ENCODE peak calls at places on chromosome X, in four cellular contexts. A is AG09309, R is uterus, W is astrocyte. Y is an unnamed sample.

GRCh38 chrX:65871671-65872311 is 168.1 kb downstream of the VSIG4 start:
- DNase-seq in A (no peak), R (no peak), W (no peak), Y (peak)

GRCh38 chrX:307261-308111 is 11.1 kb downstream of the GTPBP6 start:
- DNase-seq in R (no peak), A (no peak), W (no peak), Y (no peak)

GRCh38 chrX:1262369-1262768 is 6.2 kb upstream of the CSF2RA start:
- DNase-seq in R (no peak), A (no peak), W (no peak), Y (no peak)

GRCh38 chrX:56745019-56745418 is 16.0 kb downstream of the NBDY start:
- DNase-seq in W (peak), A (peak), R (no peak), Y (peak)

GRCh38 chrX:135688137-135688536 is 25.3 kb upstream of the CT45A1 start:
- DNase-seq in A (no peak), W (no peak), R (no peak), Y (no peak)

GRCh38 chrX:10352536-10352935 is 195.8 kb downstream of the CLCN4 start:
- DNase-seq in R (no peak), A (no peak), W (no peak), Y (no peak)

GRCh38 chrX:56764153-56764974 is 35.3 kb downstream of the NBDY start:
- DNase-seq in A (peak), W (peak), R (peak), Y (peak)

GRCh38 chrX:68735266-68735665 is 87.8 kb downstream of the STARD8 start:
- DNase-seq in R (no peak), W (no peak), A (no peak), Y (no peak)

GRCh38 chrX:100216083-100216482 is 194.0 kb downstream of the PCDH19 start:
- DNase-seq in W (no peak), R (no peak), A (no peak), Y (no peak)

GRCh38 chrX:10833299-10834169 is 213.1 kb upstream of the MID1 start:
- DNase-seq in W (peak), A (no peak), R (peak), Y (peak)

GRCh38 chrX:146934256-146934655 is 119.7 kb upstream of the CXorf51A start:
- DNase-seq in R (no peak), W (no peak), A (no peak), Y (no peak)

GRCh38 chrX:131675596-131676194 is 131.8 kb downstream of the OR13H1 start:
- DNase-seq in R (no peak), A (no peak), W (no peak), Y (peak)

GRCh38 chrX:20433376-20433775 is 166.7 kb upstream of the RPS6KA3 start:
- DNase-seq in R (no peak), A (no peak), W (peak), Y (peak)

GRCh38 chrX:23389196-23389792 is 54.6 kb downstream of the PTCHD1 start:
- DNase-seq in R (no peak), A (no peak), W (no peak), Y (no peak)

GRCh38 chrX:1099146-1099770 is 113.2 kb downstream of the CRLF2 start:
- DNase-seq in R (no peak), A (no peak), W (no peak), Y (no peak)

GRCh38 chrX:46125139-46125538 is 420.1 kb downstream of the ZNF674 start:
- DNase-seq in W (no peak), R (no peak), A (no peak), Y (peak)

GRCh38 chrX:133185938-133186337 is 32.2 kb downstream of the TFDP3 start:
- DNase-seq in W (no peak), R (no peak), A (no peak), Y (no peak)

GRCh38 chrX:140503230-140503585 is 1.7 kb downstream of the SOX3 start:
- DNase-seq in W (no peak), A (no peak), R (no peak), Y (no peak)

GRCh38 chrX:119455264-119455663 is 13.0 kb upstream of the SLC25A5 start:
- DNase-seq in R (no peak), W (no peak), A (peak), Y (peak)

GRCh38 chrX:24023972-24024664 is 2.9 kb downstream of the KLHL15 start:
- DNase-seq in A (no peak), W (no peak), R (no peak), Y (peak)

GRCh38 chrX:40147399-40148188 is 49.8 kb upstream of the BCOR start:
- DNase-seq in R (no peak), W (no peak), A (no peak), Y (no peak)

GRCh38 chrX:16643160-16643559 is 6.8 kb upstream of the S100G start:
- DNase-seq in W (peak), R (no peak), A (peak), Y (peak)

GRCh38 chrX:28189011-28189410 is 207.8 kb upstream of the DCAF8L1 start:
- DNase-seq in W (peak), R (no peak), A (no peak), Y (peak)

GRCh38 chrX:107454302-107454701 is 4.8 kb downstream of the FRMPD3 start:
- DNase-seq in W (peak), A (no peak), R (no peak), Y (no peak)

DNA sequence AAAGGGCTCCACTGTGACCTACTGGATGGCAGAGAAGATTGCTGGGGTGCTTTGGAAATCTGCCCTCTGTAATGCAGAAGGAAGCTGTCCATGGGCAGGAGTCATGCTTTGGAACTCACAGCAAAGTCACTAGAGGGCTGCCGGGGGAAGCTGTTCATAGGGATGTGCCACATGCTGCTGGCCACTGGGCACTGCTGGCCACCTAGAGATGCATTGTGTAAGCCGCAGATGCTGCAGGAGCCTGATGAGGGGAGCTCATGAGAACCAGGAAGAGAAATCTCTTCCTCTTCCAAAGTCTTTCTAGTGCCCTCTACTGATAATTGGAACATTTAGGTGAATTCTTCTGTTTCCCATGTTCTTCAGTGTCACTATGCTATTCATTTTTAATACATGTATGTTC is 31.2 kb upstream of the UXT start:
- DNase-seq in W (no peak), R (no peak), A (no peak), Y (no peak)
- TF ChIP-seq CTCF in W (no peak), R (no peak), A (no peak), Y (no peak)

DNA sequence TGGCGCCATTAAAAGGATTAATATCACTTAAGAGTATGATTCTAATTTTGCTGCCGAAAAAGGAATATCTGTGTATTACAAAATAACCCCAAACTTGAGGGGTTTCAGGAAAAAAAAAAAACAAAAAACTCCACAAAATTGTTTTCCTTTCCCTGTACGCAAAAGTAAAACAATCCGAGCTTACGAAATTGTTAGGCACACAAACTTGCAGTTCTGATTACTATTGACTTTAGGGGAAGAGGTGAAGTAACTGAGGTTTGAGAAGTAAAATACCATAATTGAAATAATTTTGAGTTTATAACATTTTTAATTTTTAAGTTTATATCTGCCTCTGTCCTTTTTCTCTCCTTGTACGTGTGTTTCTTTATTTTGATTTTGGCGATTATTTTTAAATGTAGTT is 64.8 kb downstream of the USP9X start:
- DNase-seq in W (no peak), R (no peak), A (no peak), Y (no peak)
- H3K4me3 ChIP-seq in W (no peak), R (no peak), A (no peak), Y (no peak)

GRCh38 chrX:15142084-15142715 is 127.7 kb downstream of the ASB9 start:
- DNase-seq in W (peak), R (no peak), A (no peak), Y (no peak)

GRCh38 chrX:15143825-15144121 is 126.1 kb downstream of the ASB9 start:
- DNase-seq in W (no peak), A (no peak), R (no peak), Y (no peak)

GRCh38 chrX:15143050-15143824 is 126.6 kb downstream of the ASB9 start:
- DNase-seq in A (no peak), R (peak), W (peak), Y (peak)

GRCh38 chrX:15150578-15150977 is 119.3 kb downstream of the ASB9 start:
- DNase-seq in R (no peak), A (no peak), W (no peak), Y (no peak)

GRCh38 chrX:15146515-15146914 is 123.4 kb downstream of the ASB9 start:
- DNase-seq in R (no peak), W (no peak), A (no peak), Y (peak)
- TF ChIP-seq CTCF in R (no peak), W (peak), A (peak), Y (peak)

GRCh38 chrX:38880460-38880859 is 79.2 kb downstream of the MID1IP1 start:
- DNase-seq in W (peak), R (no peak), A (no peak), Y (peak)

GRCh38 chrX:38879631-38880220 is 78.5 kb downstream of the MID1IP1 start:
- DNase-seq in W (no peak), R (no peak), A (no peak), Y (no peak)

GRCh38 chrX:38881066-38881465 is 79.8 kb downstream of the MID1IP1 start:
- DNase-seq in A (no peak), W (no peak), R (no peak), Y (no peak)

GRCh38 chrX:38881727-38882126 is 80.5 kb downstream of the MID1IP1 start:
- DNase-seq in A (no peak), R (no peak), W (no peak), Y (peak)

DNA sequence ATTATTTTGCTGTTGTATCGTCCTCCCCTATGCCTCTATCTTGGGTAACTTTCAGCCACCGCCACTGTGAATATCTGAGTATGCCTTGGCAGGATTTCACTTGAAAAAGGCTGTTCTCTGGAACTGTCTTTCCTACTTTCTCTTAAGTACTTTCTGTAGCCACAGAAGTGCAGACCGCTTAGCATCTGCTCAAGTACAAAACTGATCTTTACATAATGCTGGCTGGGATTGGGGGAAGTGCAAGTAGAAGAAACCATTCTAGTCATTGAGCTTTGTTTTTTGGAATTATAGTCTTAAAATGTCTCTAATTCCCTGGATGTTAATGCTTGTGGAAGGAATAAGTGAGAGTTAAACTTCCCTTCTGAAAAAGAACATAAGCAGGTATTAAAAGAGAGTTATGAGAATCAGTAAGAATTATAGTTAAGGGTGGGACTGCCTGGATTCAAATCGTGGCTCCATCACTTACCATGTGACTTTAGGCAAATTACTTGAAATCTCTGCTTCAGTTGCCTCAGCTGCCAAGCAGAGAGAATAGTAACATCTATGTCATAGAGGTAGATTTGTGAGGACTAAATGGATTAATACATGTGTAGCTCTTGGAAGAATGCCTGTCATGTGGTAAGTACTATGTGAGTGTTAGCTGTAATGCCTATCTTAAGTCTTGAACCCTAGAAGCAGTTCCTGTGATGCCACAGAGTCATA is 77.6 kb downstream of the MID1IP1 start:
- DNase-seq in R (no peak), W (no peak), A (no peak), Y (no peak)
- H3K4me3 ChIP-seq in R (no peak), W (no peak), A (no peak), Y (no peak)

GRCh38 chrX:30865020-30865419 is 24.0 kb downstream of the TAB3 start:
- DNase-seq in A (no peak), W (no peak), R (no peak), Y (no peak)
- TF ChIP-seq CTCF in A (no peak), W (no peak), R (no peak), Y (peak)

DNA sequence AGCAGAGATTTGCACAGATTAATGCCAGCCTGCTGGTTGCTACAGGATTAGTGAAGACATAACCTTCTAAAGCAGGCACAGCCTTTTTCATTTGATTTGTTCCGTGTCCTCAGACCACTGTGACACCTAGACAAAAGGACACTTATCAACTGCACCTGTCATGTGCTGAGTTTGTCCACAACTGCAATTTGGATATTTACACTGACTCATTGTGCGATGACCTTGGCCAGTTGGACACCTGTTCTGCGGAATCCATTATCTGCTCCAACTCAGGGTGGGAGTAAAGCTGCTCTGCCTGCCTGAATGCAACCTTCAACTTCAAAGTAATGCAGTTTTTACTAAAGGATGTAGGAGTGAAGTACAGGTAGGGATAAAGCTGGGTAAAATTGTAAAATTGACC is 4.1 kb upstream of the NR0B1 start:
- DNase-seq in R (no peak), A (no peak), W (no peak), Y (no peak)
- H3K4me3 ChIP-seq in R (no peak), A (no peak), W (no peak), Y (no peak)

GRCh38 chrX:22389544-22390243 is 117.0 kb downstream of the CBLL2 start:
- DNase-seq in W (peak), A (no peak), R (no peak), Y (peak)

GRCh38 chrX:22378296-22378695 is 105.6 kb downstream of the CBLL2 start:
- DNase-seq in A (no peak), W (no peak), R (no peak), Y (peak)

DNA sequence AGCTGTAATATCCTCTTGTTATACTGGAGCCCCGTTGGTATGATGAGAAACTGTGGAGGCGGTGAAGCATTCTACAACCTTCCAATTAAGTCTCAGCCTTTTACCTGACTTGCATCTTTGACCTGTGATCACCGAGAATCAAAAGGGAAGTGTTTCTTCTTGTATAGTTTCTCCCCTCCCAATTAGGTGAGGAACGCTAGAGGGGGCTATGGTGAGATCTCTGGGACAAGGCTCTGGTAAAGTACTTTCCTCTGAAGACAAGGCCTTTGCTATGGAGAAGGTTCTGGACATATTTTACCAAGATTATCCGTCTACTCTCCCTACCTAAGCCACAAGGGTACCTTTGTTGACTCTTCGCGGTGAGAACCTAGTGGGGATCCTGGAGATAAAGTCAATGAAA is 111.3 kb downstream of the CBLL2 start:
- DNase-seq in R (no peak), A (no peak), W (no peak), Y (no peak)
- TF ChIP-seq CTCF in R (no peak), A (no peak), W (no peak), Y (no peak)

DNA sequence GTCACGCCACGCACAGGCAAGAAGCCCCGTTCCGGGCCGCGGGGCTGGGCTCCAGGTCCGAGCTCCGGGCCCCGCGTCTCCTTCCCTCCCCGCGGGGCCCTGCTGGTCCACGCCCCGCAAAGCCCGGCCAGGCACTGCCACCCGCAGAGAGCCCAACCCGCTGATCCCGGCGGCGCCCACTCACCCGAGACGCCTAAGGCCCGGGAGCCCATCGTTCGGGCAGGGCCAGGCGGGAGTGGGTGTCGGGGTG is 870 bp downstream of the PDZD4 start:
- DNase-seq in A (no peak), R (peak), W (no peak), Y (no peak)
- H3K4me3 ChIP-seq in A (no peak), R (peak), W (no peak), Y (no peak)

DNA sequence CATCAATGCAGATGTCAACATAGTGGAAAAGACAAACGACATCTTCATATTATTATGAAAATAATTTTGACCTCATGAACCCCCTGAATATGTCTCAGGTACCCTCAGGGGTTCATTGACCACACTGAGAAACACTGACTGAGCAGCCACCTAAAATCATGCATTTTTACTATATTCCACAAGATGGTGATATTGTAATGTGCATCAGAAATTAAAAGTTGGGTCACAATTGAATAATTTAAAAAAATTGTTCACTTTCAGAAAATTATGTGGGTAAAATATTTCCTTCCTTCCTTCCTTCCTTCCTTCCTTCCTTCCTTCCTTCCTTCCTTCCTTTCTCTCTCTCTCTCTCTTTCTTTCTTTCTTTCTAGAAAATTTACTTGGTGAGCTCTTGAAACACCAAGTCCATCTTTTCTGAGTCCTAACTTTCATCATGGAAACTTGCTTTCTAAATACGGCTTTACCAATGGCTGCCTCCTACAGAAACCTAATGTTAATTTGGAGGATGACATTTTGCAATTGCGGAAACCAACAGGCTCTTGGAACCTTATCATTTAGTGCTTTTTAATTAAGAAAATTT is 103.6 kb downstream of the RTL3 start:
- DNase-seq in A (no peak), W (no peak), R (no peak), Y (peak)
- TF ChIP-seq CTCF in A (peak), W (peak), R (peak), Y (peak)

DNA sequence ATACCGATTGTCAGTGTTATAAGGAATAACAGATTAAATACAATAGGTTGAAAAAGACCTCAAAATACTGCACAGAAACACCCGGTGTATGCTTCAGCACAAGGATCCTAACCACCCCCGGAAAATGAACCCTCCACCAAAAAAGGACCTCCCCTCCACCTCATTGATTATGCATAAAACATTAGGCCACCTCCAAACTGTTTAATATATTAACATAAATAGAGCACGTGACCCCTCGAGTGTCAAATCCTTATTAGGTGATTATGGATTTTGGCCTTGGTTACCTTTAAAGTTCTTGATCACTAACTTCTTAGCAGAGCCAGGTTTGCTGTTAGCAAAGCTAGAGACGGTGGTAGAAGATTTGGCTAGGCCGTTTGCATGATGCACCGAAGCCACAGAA is 963 bp downstream of the CUL4B start:
- DNase-seq in W (no peak), A (no peak), R (no peak), Y (no peak)
- H3K4me3 ChIP-seq in W (peak), A (peak), R (peak), Y (peak)

Y was measured in fibroblast of the aortic adventitia.